ENCODE peak calls at places on chromosome 12, in four cellular contexts. One of them, this sample, is unnamed.
A peak's percentile ranks its signal among the peaks of the same experiment; 100 is the strongest.

GRCh38 chr12:107660861-107661415 is 24.7 kb upstream of the PWP1 start:
- DNase-seq in lower lobe of right lung: no peak
- DNase-seq in BE2C: no peak
- DNase-seq in GM13976: no peak
- DNase-seq in this sample: no peak

GRCh38 chr12:46268617-46269428 is at the start of gene SLC38A1:
- DNase-seq in lower lobe of right lung: peak; percentile 93
- DNase-seq in BE2C: peak; percentile 89
- DNase-seq in GM13976: peak; percentile 87
- DNase-seq in this sample: peak; percentile 96

GRCh38 chr12:57844725-57845477 is 1.6 kb downstream of the CTDSP2 start:
- DNase-seq in lower lobe of right lung: peak; percentile 66
- DNase-seq in BE2C: peak; percentile 64
- DNase-seq in GM13976: peak; percentile 68
- DNase-seq in this sample: peak; percentile 89

GRCh38 chr12:2290516-2291065 is 237.8 kb downstream of the CACNA1C start:
- DNase-seq in lower lobe of right lung: no peak
- DNase-seq in BE2C: no peak
- DNase-seq in GM13976: no peak
- DNase-seq in this sample: no peak

GRCh38 chr12:18819471-18819870 is 81.6 kb downstream of the CAPZA3 start:
- DNase-seq in lower lobe of right lung: no peak
- DNase-seq in BE2C: no peak
- DNase-seq in GM13976: no peak
- DNase-seq in this sample: no peak

GRCh38 chr12:72285861-72286260 is 13.7 kb downstream of the TRHDE start:
- DNase-seq in lower lobe of right lung: no peak
- DNase-seq in BE2C: no peak
- DNase-seq in GM13976: no peak
- DNase-seq in this sample: no peak

GRCh38 chr12:30046376-30046775 is 262.6 kb upstream of the TMTC1 start:
- DNase-seq in lower lobe of right lung: no peak
- DNase-seq in BE2C: no peak
- DNase-seq in GM13976: no peak
- DNase-seq in this sample: no peak

GRCh38 chr12:51437471-51437870 is 12.8 kb downstream of the SLC4A8 start:
- DNase-seq in lower lobe of right lung: no peak
- DNase-seq in BE2C: no peak
- DNase-seq in GM13976: no peak
- DNase-seq in this sample: no peak

GRCh38 chr12:97005174-97005573 is 98.1 kb downstream of the NEDD1 start:
- DNase-seq in lower lobe of right lung: no peak
- DNase-seq in BE2C: no peak
- DNase-seq in GM13976: no peak
- DNase-seq in this sample: no peak

GRCh38 chr12:11814362-11814761 is 164.9 kb downstream of the ETV6 start:
- DNase-seq in lower lobe of right lung: no peak
- DNase-seq in BE2C: no peak
- DNase-seq in GM13976: no peak
- DNase-seq in this sample: no peak

GRCh38 chr12:118741196-118741595 is 240.1 kb upstream of the SRRM4 start:
- DNase-seq in lower lobe of right lung: no peak
- DNase-seq in BE2C: no peak
- DNase-seq in GM13976: no peak
- DNase-seq in this sample: no peak

GRCh38 chr12:98646165-98646764 is 1.2 kb downstream of the APAF1 start:
- DNase-seq in lower lobe of right lung: no peak
- DNase-seq in BE2C: no peak
- DNase-seq in GM13976: no peak
- DNase-seq in this sample: no peak

GRCh38 chr12:100141998-100142850 is 450 bp downstream of the BLTP3B start:
- DNase-seq in lower lobe of right lung: peak; percentile 67
- DNase-seq in BE2C: peak; percentile 41
- DNase-seq in GM13976: peak; percentile 48
- DNase-seq in this sample: no peak

GRCh38 chr12:91877022-91877421 is 268.6 kb downstream of the BTG1 start:
- DNase-seq in lower lobe of right lung: peak; percentile 62
- DNase-seq in BE2C: no peak
- DNase-seq in GM13976: peak; percentile 18
- DNase-seq in this sample: peak; percentile 64

GRCh38 chr12:124715121-124715990 is 147.9 kb upstream of the NCOR2 start:
- DNase-seq in lower lobe of right lung: peak; percentile 59
- DNase-seq in BE2C: no peak
- DNase-seq in GM13976: no peak
- DNase-seq in this sample: no peak

GRCh38 chr12:62730649-62731377 is 204.1 kb downstream of the PPM1H start:
- DNase-seq in lower lobe of right lung: no peak
- DNase-seq in BE2C: no peak
- DNase-seq in GM13976: peak; percentile 26
- DNase-seq in this sample: no peak

GRCh38 chr12:52454411-52455201 is 2.7 kb upstream of the KRT6B start:
- DNase-seq in lower lobe of right lung: no peak
- DNase-seq in BE2C: no peak
- DNase-seq in GM13976: no peak
- DNase-seq in this sample: no peak

GRCh38 chr12:52080403-52081201 is 1.1 kb downstream of the SMIM41 start:
- DNase-seq in lower lobe of right lung: no peak
- DNase-seq in BE2C: no peak
- DNase-seq in GM13976: no peak
- DNase-seq in this sample: no peak

GRCh38 chr12:132491349-132491663 is 1.4 kb downstream of the FBRSL1 start:
- DNase-seq in lower lobe of right lung: no peak
- DNase-seq in BE2C: no peak
- DNase-seq in GM13976: no peak
- DNase-seq in this sample: no peak

GRCh38 chr12:45863332-45863731 is 127.0 kb downstream of the SCAF11 start:
- DNase-seq in lower lobe of right lung: no peak
- DNase-seq in BE2C: no peak
- DNase-seq in GM13976: no peak
- DNase-seq in this sample: no peak

GRCh38 chr12:24039113-24039525 is 89.6 kb upstream of the SOX5 start:
- DNase-seq in lower lobe of right lung: no peak
- DNase-seq in BE2C: no peak
- DNase-seq in GM13976: no peak
- DNase-seq in this sample: no peak

GRCh38 chr12:62346817-62347216 is 86.6 kb downstream of the USP15 start:
- DNase-seq in lower lobe of right lung: no peak
- DNase-seq in BE2C: no peak
- DNase-seq in GM13976: no peak
- DNase-seq in this sample: no peak

GRCh38 chr12:53737951-53738833 is 10.9 kb upstream of the CALCOCO1 start:
- DNase-seq in lower lobe of right lung: no peak
- DNase-seq in BE2C: no peak
- DNase-seq in GM13976: no peak
- DNase-seq in this sample: no peak

GRCh38 chr12:124625867-124626675 is 58.7 kb upstream of the NCOR2 start:
- DNase-seq in lower lobe of right lung: peak; percentile 90
- DNase-seq in BE2C: no peak
- DNase-seq in GM13976: no peak
- DNase-seq in this sample: peak; percentile 93

GRCh38 chr12:26273811-26274210 is 78.4 kb downstream of the SSPN start:
- DNase-seq in lower lobe of right lung: no peak
- DNase-seq in BE2C: peak; percentile 45
- DNase-seq in GM13976: no peak
- DNase-seq in this sample: no peak

GRCh38 chr12:26271889-26272492 is 76.6 kb downstream of the SSPN start:
- DNase-seq in lower lobe of right lung: peak; percentile 57
- DNase-seq in BE2C: no peak
- DNase-seq in GM13976: peak; percentile 31
- DNase-seq in this sample: no peak

GRCh38 chr12:26275313-26276257 is 80.2 kb downstream of the SSPN start:
- DNase-seq in lower lobe of right lung: no peak
- DNase-seq in BE2C: no peak
- DNase-seq in GM13976: no peak
- DNase-seq in this sample: no peak

GRCh38 chr12:26276709-26277108 is 81.3 kb downstream of the SSPN start:
- DNase-seq in lower lobe of right lung: no peak
- DNase-seq in BE2C: no peak
- DNase-seq in GM13976: no peak
- DNase-seq in this sample: no peak

DNA sequence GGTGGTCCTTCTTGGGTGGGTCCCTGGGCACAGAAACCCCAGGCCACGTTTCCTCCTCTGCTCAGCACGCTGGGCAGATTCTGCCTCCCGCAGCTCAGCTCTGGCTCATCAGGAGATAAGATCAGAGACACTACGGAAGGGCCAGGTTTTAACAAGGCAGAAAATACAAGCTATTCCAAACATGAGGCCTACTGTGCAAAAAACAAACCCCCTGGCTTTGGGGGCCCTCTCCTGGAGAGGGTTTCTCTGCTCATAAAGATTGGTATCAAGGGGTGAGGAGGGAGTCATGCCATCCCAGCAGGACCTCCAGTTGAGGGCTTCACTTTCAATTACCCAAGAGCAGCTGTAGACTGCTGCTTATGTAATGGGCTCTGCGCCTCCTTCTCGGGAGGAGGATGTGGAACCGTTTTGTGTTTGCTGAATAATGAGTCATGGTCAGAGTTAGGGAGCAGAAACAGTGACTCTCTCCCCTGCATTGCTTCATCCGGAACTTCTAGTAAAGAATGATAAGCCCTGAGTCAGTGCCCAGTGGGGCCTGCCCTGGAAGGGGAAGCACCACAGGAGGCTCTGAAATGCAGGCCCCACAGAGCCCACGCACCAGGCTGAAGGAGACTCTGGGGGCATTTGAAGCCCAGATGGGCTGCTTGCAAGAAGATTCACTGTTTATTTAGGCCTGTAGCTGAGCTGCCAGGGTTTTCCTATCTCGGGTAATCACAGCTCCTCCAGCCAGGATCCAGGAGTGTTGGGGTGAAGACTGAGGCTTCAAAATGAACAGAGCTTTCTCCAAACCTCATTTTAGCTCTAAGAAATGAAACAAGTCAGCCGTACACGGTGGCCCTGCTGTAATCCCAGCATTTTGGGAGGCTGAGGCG is 79.3 kb downstream of the SSPN start:
- DNase-seq in lower lobe of right lung: peak; percentile 86
- DNase-seq in BE2C: peak; percentile 69
- DNase-seq in GM13976: peak; percentile 74
- DNase-seq in this sample: peak; percentile 90
- TF ChIP-seq CTCF in lower lobe of right lung: no peak
- TF ChIP-seq CTCF in BE2C: peak; percentile 25
- TF ChIP-seq CTCF in GM13976: no peak
- TF ChIP-seq CTCF in this sample: no peak

DNA sequence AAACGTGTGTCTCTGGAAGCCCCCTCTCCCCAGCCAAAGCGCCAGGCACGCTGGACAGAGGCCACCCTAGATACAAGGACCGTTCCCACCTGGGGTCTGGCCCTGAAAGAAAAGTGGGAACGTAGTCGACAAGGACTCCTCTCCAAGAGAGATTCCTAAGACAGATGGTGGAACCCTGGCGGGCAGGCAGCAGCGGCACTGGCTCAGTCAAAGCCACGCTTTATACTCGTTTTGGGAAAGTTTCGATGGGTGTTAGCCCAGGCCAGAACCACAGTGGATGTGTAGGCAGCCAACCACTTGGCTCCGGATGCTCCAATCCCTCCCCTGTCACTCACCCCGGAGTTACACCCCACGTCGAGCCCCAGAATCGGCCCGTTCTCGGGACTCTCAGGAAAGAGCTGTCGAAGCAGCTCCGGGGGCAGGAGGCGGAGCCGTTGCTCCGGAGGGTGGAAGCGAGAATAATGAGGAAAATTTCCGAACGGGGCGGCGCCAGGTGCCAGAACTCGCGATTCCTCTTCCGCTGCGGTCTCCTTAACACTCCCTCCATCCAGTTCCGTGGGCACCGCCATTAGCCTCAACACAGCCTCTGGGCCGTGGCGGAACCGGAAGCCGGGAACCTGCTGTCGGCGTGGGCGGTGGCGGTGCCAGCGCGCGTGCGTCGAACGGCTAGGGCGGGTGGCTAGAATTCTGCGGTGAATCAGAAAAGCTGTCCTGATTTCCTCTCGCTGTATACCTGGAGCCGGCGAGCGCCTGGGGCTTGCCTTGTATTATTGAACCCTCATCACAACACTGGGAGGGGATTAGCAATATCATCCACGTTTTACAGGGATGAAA is at the start of gene BCDIN3D:
- DNase-seq in lower lobe of right lung: peak; percentile 96
- DNase-seq in BE2C: peak; percentile 94
- DNase-seq in GM13976: peak; percentile 90
- DNase-seq in this sample: peak; percentile 97
- TF ChIP-seq CTCF in lower lobe of right lung: no peak
- TF ChIP-seq CTCF in BE2C: no peak
- TF ChIP-seq CTCF in GM13976: no peak
- TF ChIP-seq CTCF in this sample: no peak

DNA sequence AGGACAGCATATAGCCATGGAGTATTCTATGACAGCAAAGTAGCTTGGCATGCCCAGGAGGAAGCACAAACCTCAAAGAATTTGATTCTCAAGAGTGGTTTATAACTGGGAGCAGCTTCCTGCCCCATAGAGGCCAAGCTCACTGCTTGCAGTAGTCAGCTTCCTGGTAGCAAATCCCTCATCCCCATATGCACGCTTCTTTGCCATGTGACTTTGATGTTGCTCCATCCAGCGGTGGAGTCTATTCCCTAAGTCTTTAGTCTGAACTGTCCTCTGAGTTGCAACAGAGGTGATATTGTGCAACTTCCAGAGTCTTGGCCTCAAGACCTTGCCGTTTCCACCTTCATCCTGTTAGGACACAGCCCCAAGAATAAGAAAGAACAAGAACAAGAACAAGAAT is 996.8 kb upstream of the TMEM132C start:
- DNase-seq in lower lobe of right lung: no peak
- DNase-seq in BE2C: no peak
- DNase-seq in GM13976: no peak
- DNase-seq in this sample: no peak
- TF ChIP-seq CTCF in lower lobe of right lung: no peak
- TF ChIP-seq CTCF in BE2C: no peak
- TF ChIP-seq CTCF in GM13976: no peak
- TF ChIP-seq CTCF in this sample: no peak

GRCh38 chr12:113222730-113223531 is 1.7 kb downstream of the TPCN1 start:
- DNase-seq in lower lobe of right lung: no peak
- DNase-seq in BE2C: no peak
- DNase-seq in GM13976: no peak
- DNase-seq in this sample: no peak
- TF ChIP-seq CTCF in lower lobe of right lung: no peak
- TF ChIP-seq CTCF in BE2C: no peak
- TF ChIP-seq CTCF in GM13976: no peak
- TF ChIP-seq CTCF in this sample: no peak

GRCh38 chr12:77615331-77615730 is 215.4 kb upstream of the NAV3 start:
- DNase-seq in lower lobe of right lung: no peak
- DNase-seq in BE2C: no peak
- DNase-seq in GM13976: no peak
- DNase-seq in this sample: no peak
- TF ChIP-seq CTCF in lower lobe of right lung: no peak
- TF ChIP-seq CTCF in BE2C: peak; percentile 9
- TF ChIP-seq CTCF in GM13976: no peak
- TF ChIP-seq CTCF in this sample: no peak